ENCODE peak calls at places on chromosomes 5 and 9, in seven cellular contexts. One of them, this sample, is unnamed.

GRCh38 chr5:38265546-38266179 is 7.3 kb downstream of the EGFLAM start:
- DNase-seq in HL-60: peak
- DNase-seq in CD8-positive, alpha-beta T cell: no peak
- DNase-seq in astrocyte of the spinal cord: peak
- DNase-seq in coronary artery: no peak
- DNase-seq in fibroblast of lung: peak
- DNase-seq in epithelial cell of esophagus: peak
- DNase-seq in this sample: no peak

GRCh38 chr5:136811551-136811950 is 446.2 kb upstream of the TRPC7 start:
- DNase-seq in HL-60: no peak
- DNase-seq in CD8-positive, alpha-beta T cell: no peak
- DNase-seq in astrocyte of the spinal cord: peak
- DNase-seq in coronary artery: no peak
- DNase-seq in fibroblast of lung: peak
- DNase-seq in epithelial cell of esophagus: peak
- DNase-seq in this sample: no peak

GRCh38 chr9:93907551-93908199 is 47.5 kb downstream of the BARX1 start:
- DNase-seq in HL-60: no peak
- DNase-seq in CD8-positive, alpha-beta T cell: no peak
- DNase-seq in astrocyte of the spinal cord: no peak
- DNase-seq in coronary artery: no peak
- DNase-seq in fibroblast of lung: no peak
- DNase-seq in epithelial cell of esophagus: no peak
- DNase-seq in this sample: no peak

GRCh38 chr9:93270976-93271375 is 87.0 kb downstream of the WNK2 start:
- DNase-seq in HL-60: no peak
- DNase-seq in CD8-positive, alpha-beta T cell: no peak
- DNase-seq in astrocyte of the spinal cord: no peak
- DNase-seq in coronary artery: no peak
- DNase-seq in fibroblast of lung: no peak
- DNase-seq in epithelial cell of esophagus: peak
- DNase-seq in this sample: no peak

GRCh38 chr9:111945216-111945615 is 48.6 kb downstream of the UGCG start:
- DNase-seq in HL-60: no peak
- DNase-seq in CD8-positive, alpha-beta T cell: no peak
- DNase-seq in astrocyte of the spinal cord: peak
- DNase-seq in coronary artery: no peak
- DNase-seq in fibroblast of lung: peak
- DNase-seq in epithelial cell of esophagus: no peak
- DNase-seq in this sample: peak

GRCh38 chr9:63817622-63818518 is 1467.1 kb downstream of the FOXD4L5 start:
- DNase-seq in HL-60: peak
- DNase-seq in CD8-positive, alpha-beta T cell: peak
- DNase-seq in astrocyte of the spinal cord: no peak
- DNase-seq in coronary artery: peak
- DNase-seq in fibroblast of lung: peak
- DNase-seq in epithelial cell of esophagus: no peak
- DNase-seq in this sample: peak

GRCh38 chr9:75039006-75039405 is 10.9 kb upstream of the CARNMT1 start:
- DNase-seq in HL-60: no peak
- DNase-seq in CD8-positive, alpha-beta T cell: no peak
- DNase-seq in astrocyte of the spinal cord: peak
- DNase-seq in coronary artery: no peak
- DNase-seq in fibroblast of lung: peak
- DNase-seq in epithelial cell of esophagus: peak
- DNase-seq in this sample: no peak

GRCh38 chr9:115106001-115106400 is 12.0 kb downstream of the TNC start:
- DNase-seq in HL-60: no peak
- DNase-seq in CD8-positive, alpha-beta T cell: no peak
- DNase-seq in astrocyte of the spinal cord: no peak
- DNase-seq in coronary artery: no peak
- DNase-seq in fibroblast of lung: peak
- DNase-seq in epithelial cell of esophagus: peak
- DNase-seq in this sample: no peak

GRCh38 chr9:5644522-5644921 is 15.6 kb downstream of the RIC1 start:
- DNase-seq in HL-60: no peak
- DNase-seq in CD8-positive, alpha-beta T cell: no peak
- DNase-seq in astrocyte of the spinal cord: no peak
- DNase-seq in coronary artery: no peak
- DNase-seq in fibroblast of lung: no peak
- DNase-seq in epithelial cell of esophagus: peak
- DNase-seq in this sample: no peak

GRCh38 chr9:14687042-14687719 is 6.1 kb downstream of the ZDHHC21 start:
- DNase-seq in HL-60: no peak
- DNase-seq in CD8-positive, alpha-beta T cell: no peak
- DNase-seq in astrocyte of the spinal cord: peak
- DNase-seq in coronary artery: no peak
- DNase-seq in fibroblast of lung: peak
- DNase-seq in epithelial cell of esophagus: peak
- DNase-seq in this sample: no peak

GRCh38 chr5:36730537-36731216 is 124.3 kb downstream of the SLC1A3 start:
- DNase-seq in HL-60: no peak
- DNase-seq in CD8-positive, alpha-beta T cell: no peak
- DNase-seq in astrocyte of the spinal cord: no peak
- DNase-seq in coronary artery: no peak
- DNase-seq in fibroblast of lung: no peak
- DNase-seq in epithelial cell of esophagus: no peak
- DNase-seq in this sample: no peak
- H3K4me3 ChIP-seq in HL-60: no peak
- H3K4me3 ChIP-seq in CD8-positive, alpha-beta T cell: no peak
- H3K4me3 ChIP-seq in astrocyte of the spinal cord: no peak
- H3K4me3 ChIP-seq in coronary artery: no peak
- H3K4me3 ChIP-seq in fibroblast of lung: no peak
- H3K4me3 ChIP-seq in epithelial cell of esophagus: no peak
- H3K4me3 ChIP-seq in this sample: no peak

DNA sequence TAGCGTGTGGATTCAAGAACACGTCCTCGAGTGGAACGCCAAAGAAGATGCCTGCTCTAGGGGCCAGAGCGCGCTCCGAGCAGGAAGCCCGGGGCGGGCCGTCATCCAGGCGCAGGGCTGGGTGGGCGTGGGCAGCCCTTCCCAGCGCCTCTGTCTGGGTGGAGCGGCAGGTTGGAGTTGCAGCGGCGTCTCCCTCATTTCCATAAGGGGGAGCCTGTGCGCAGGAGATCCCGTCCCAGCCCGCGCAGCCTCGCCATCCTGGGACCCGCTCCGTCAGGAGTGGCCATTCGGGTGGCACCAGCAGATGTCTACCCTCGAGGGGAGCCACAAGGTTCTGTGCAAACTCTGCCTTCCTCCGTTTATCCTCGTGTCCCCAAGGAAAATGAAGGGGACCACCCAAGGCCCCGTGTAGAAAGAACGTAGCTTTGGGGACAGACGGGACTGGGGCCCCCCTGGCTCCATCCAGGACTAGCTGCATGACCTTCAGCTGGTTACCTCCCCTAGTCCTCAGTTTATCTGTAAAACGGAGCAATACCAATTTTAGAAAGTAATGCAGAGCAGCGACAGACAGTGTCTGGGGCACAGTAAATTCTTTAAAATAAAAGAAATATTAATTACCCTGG is 155.5 kb upstream of the SMIM23 start:
- DNase-seq in HL-60: no peak
- DNase-seq in CD8-positive, alpha-beta T cell: no peak
- DNase-seq in astrocyte of the spinal cord: peak
- DNase-seq in coronary artery: peak
- DNase-seq in fibroblast of lung: peak
- DNase-seq in epithelial cell of esophagus: peak
- DNase-seq in this sample: no peak
- TF ChIP-seq CTCF in HL-60: no peak
- TF ChIP-seq CTCF in CD8-positive, alpha-beta T cell: no peak
- TF ChIP-seq CTCF in astrocyte of the spinal cord: peak
- TF ChIP-seq CTCF in coronary artery: peak
- TF ChIP-seq CTCF in fibroblast of lung: peak
- TF ChIP-seq CTCF in epithelial cell of esophagus: peak
- TF ChIP-seq CTCF in this sample: no peak

DNA sequence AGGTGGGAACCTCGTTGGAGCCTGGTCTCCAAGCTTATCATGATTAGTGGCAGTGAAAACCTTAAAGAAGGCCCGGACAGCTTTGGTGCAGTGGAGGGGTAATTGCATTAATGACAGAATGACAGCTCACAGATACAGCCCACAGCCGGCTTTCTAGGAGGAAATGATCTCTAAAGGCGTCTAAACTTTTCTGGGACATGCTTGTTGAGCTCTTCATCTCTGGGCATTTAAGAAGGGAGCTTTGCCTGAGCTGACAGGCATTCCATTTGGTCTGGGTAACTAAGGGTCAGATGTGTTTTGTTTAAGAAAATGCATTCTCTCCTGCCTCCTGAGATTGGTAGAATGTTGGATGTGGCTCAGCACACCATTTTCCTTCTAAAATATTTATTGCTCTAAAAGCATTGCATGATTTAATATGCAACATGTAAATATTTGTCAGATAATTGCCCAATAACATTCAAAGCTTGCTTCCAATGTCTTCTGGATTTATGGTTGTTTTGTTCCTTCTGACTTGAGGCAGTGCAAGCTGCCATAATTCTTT is 4.0 kb downstream of the ANKRD33B start:
- DNase-seq in HL-60: no peak
- DNase-seq in CD8-positive, alpha-beta T cell: no peak
- DNase-seq in astrocyte of the spinal cord: no peak
- DNase-seq in coronary artery: no peak
- DNase-seq in fibroblast of lung: peak
- DNase-seq in epithelial cell of esophagus: no peak
- DNase-seq in this sample: no peak
- H3K4me3 ChIP-seq in HL-60: peak
- H3K4me3 ChIP-seq in CD8-positive, alpha-beta T cell: no peak
- H3K4me3 ChIP-seq in astrocyte of the spinal cord: no peak
- H3K4me3 ChIP-seq in coronary artery: no peak
- H3K4me3 ChIP-seq in fibroblast of lung: no peak
- H3K4me3 ChIP-seq in epithelial cell of esophagus: no peak
- H3K4me3 ChIP-seq in this sample: peak

GRCh38 chr9:109098221-109098959 is 21.4 kb downstream of the TMEM245 start:
- DNase-seq in HL-60: no peak
- DNase-seq in CD8-positive, alpha-beta T cell: no peak
- DNase-seq in astrocyte of the spinal cord: peak
- DNase-seq in coronary artery: no peak
- DNase-seq in fibroblast of lung: peak
- DNase-seq in epithelial cell of esophagus: peak
- DNase-seq in this sample: no peak
- TF ChIP-seq CTCF in HL-60: no peak
- TF ChIP-seq CTCF in CD8-positive, alpha-beta T cell: no peak
- TF ChIP-seq CTCF in astrocyte of the spinal cord: peak
- TF ChIP-seq CTCF in coronary artery: no peak
- TF ChIP-seq CTCF in fibroblast of lung: peak
- TF ChIP-seq CTCF in epithelial cell of esophagus: peak
- TF ChIP-seq CTCF in this sample: no peak

GRCh38 chr5:50564079-50564478 is 102.4 kb upstream of the PARP8 start:
- DNase-seq in HL-60: no peak
- DNase-seq in CD8-positive, alpha-beta T cell: no peak
- DNase-seq in astrocyte of the spinal cord: no peak
- DNase-seq in coronary artery: no peak
- DNase-seq in fibroblast of lung: no peak
- DNase-seq in epithelial cell of esophagus: no peak
- DNase-seq in this sample: no peak
- H3K4me3 ChIP-seq in HL-60: no peak
- H3K4me3 ChIP-seq in CD8-positive, alpha-beta T cell: no peak
- H3K4me3 ChIP-seq in astrocyte of the spinal cord: no peak
- H3K4me3 ChIP-seq in coronary artery: no peak
- H3K4me3 ChIP-seq in fibroblast of lung: no peak
- H3K4me3 ChIP-seq in epithelial cell of esophagus: no peak
- H3K4me3 ChIP-seq in this sample: no peak

DNA sequence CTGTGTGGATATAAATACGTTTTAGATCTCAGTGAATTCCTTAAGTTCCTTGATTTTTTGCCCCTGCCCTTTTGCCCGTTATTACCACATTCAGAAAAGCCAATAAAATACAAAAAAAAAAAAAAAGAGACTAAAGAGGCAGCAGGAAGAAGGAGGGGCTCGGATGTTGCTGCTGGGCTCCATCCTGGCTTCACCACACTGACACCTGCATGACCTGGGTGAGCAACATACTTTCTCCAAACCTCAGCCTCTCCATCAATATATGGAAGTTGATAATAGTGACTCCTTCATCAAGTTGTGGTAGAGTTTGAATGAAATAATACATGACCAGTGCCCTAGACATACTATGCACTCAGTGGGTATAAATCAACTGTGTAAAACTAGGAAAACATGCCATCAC is 242.9 kb downstream of the PIK3R1 start:
- DNase-seq in HL-60: no peak
- DNase-seq in CD8-positive, alpha-beta T cell: no peak
- DNase-seq in astrocyte of the spinal cord: no peak
- DNase-seq in coronary artery: no peak
- DNase-seq in fibroblast of lung: no peak
- DNase-seq in epithelial cell of esophagus: no peak
- DNase-seq in this sample: no peak
- TF ChIP-seq CTCF in HL-60: no peak
- TF ChIP-seq CTCF in CD8-positive, alpha-beta T cell: no peak
- TF ChIP-seq CTCF in astrocyte of the spinal cord: no peak
- TF ChIP-seq CTCF in coronary artery: no peak
- TF ChIP-seq CTCF in fibroblast of lung: no peak
- TF ChIP-seq CTCF in epithelial cell of esophagus: no peak
- TF ChIP-seq CTCF in this sample: no peak

This sample was measured in GM12864.